ENCODE peak calls at places on chromosomes 13 and 19, in six cellular contexts. S is body of pancreas, U is left lung, P is thoracic aorta, G is cardiac muscle cell, K is tibial artery. O is an unnamed sample.

GRCh38 chr19:4061178-4061682 is 5.5 kb downstream of the ZBTB7A start:
- DNase-seq in S (peak; percentile 97), U (peak; percentile 95), P (peak; percentile 46), G (no peak), K (peak; percentile 96), O (peak; percentile 68)

GRCh38 chr13:101706651-101707050 is 254.2 kb downstream of the ITGBL1 start:
- DNase-seq in S (no peak), U (no peak), P (no peak), G (no peak), K (no peak), O (no peak)

GRCh38 chr19:21947775-21948174 is 63.0 kb downstream of the ZNF208 start:
- DNase-seq in S (no peak), U (no peak), P (no peak), G (peak; percentile 0), K (no peak), O (no peak)

GRCh38 chr19:38019427-38019724 is 112.4 kb downstream of the SIPA1L3 start:
- DNase-seq in S (no peak), U (no peak), P (no peak), G (no peak), K (no peak), O (no peak)

GRCh38 chr19:5727453-5728050 is 7.1 kb downstream of the CATSPERD start:
- DNase-seq in S (no peak), U (no peak), P (no peak), G (no peak), K (no peak), O (no peak)

GRCh38 chr19:7916137-7916907 is 1.7 kb downstream of the TGFBR3L start:
- DNase-seq in S (no peak), U (peak; percentile 87), P (no peak), G (peak; percentile 34), K (no peak), O (no peak)

GRCh38 chr13:37134411-37135041 is 29.1 kb upstream of the CSNK1A1L start:
- DNase-seq in S (no peak), U (no peak), P (no peak), G (no peak), K (no peak), O (no peak)

GRCh38 chr13:29733069-29733700 is 117.2 kb downstream of the UBL3 start:
- DNase-seq in S (no peak), U (no peak), P (no peak), G (no peak), K (no peak), O (no peak)

GRCh38 chr13:52010890-52011689 is at the start of gene ATP7B:
- DNase-seq in S (peak; percentile 24), U (peak; percentile 81), P (no peak), G (peak; percentile 52), K (no peak), O (no peak)

GRCh38 chr19:8320564-8321066 is 560 bp downstream of the NDUFA7 start:
- DNase-seq in S (no peak), U (peak; percentile 54), P (no peak), G (peak; percentile 15), K (no peak), O (no peak)

GRCh38 chr13:99617474-99618255 is 116.4 kb downstream of the TM9SF2 start:
- DNase-seq in S (no peak), U (no peak), P (no peak), G (peak; percentile 70), K (peak; percentile 76), O (no peak)

GRCh38 chr19:55088543-55089265 is 13.0 kb downstream of the EPS8L1 start:
- DNase-seq in S (peak; percentile 82), U (peak; percentile 89), P (peak; percentile 37), G (peak; percentile 76), K (no peak), O (no peak)

GRCh38 chr19:703651-704446 is 4.9 kb upstream of the PALM start:
- DNase-seq in S (peak; percentile 70), U (peak; percentile 95), P (peak; percentile 29), G (peak; percentile 73), K (no peak), O (peak; percentile 47)

GRCh38 chr19:29673451-29674371 is 8.4 kb downstream of the PLEKHF1 start:
- DNase-seq in S (no peak), U (peak; percentile 72), P (no peak), G (no peak), K (peak; percentile 66), O (no peak)

GRCh38 chr19:30095171-30095570 is 153.1 kb downstream of the URI1 start:
- DNase-seq in S (no peak), U (no peak), P (no peak), G (no peak), K (no peak), O (no peak)

GRCh38 chr13:85434927-85435326 is 364.3 kb downstream of the SLITRK6 start:
- DNase-seq in S (no peak), U (no peak), P (no peak), G (no peak), K (no peak), O (no peak)
- TF ChIP-seq CTCF in S (no peak), U (no peak), P (no peak), G (no peak), K (no peak), O (no peak)

GRCh38 chr19:32018014-32018413 is 327.4 kb upstream of the ZNF507 start:
- DNase-seq in S (no peak), U (no peak), P (no peak), G (no peak), K (no peak), O (no peak)

GRCh38 chr19:32022946-32023832 is 322.2 kb upstream of the ZNF507 start:
- DNase-seq in S (no peak), U (no peak), P (no peak), G (peak; percentile 17), K (no peak), O (no peak)

GRCh38 chr19:32022044-32022945 is 323.1 kb upstream of the ZNF507 start:
- DNase-seq in S (no peak), U (no peak), P (no peak), G (no peak), K (no peak), O (no peak)

GRCh38 chr19:32017341-32017948 is 328.0 kb upstream of the ZNF507 start:
- DNase-seq in S (no peak), U (no peak), P (no peak), G (no peak), K (no peak), O (no peak)

DNA sequence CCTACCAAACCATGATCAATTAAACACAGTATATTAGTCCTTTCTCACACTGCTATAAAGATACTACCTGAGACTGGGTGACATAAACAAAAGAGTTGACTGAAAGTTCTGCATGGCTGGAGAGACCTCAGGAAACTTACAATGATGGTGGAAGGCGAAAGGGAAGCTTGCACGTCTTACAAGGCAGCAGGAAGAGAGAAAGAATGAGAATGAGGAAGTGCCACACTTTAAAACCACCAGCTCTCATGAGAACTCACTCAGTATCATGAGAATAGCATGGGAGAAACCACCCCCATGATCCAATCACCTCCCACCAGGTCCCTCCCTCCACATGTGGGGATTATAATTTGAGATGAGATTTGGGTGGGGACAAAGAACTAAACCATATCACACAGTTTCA is 324.9 kb upstream of the ZNF507 start:
- DNase-seq in S (no peak), U (no peak), P (no peak), G (no peak), K (no peak), O (no peak)
- H3K9me3 ChIP-seq in S (no peaks in the 10 kb centered on the region), U (peaks cover 10% of the 10 kb centered on the region), P (no peaks in the 10 kb centered on the region), G (no peaks in the 10 kb centered on the region), K (no peaks in the 10 kb centered on the region), O (no peaks in the 10 kb centered on the region)

GRCh38 chr13:41056194-41056593 is 5.1 kb upstream of the WBP4 start:
- DNase-seq in S (no peak), U (no peak), P (no peak), G (no peak), K (no peak), O (no peak)

GRCh38 chr13:41054212-41054877 is 7.0 kb upstream of the WBP4 start:
- DNase-seq in S (no peak), U (no peak), P (no peak), G (peak; percentile 57), K (no peak), O (no peak)

GRCh38 chr13:41053384-41053826 is 7.9 kb upstream of the WBP4 start:
- DNase-seq in S (no peak), U (no peak), P (no peak), G (no peak), K (no peak), O (peak; percentile 52)

GRCh38 chr13:41056996-41057711 is 4.2 kb upstream of the WBP4 start:
- DNase-seq in S (no peak), U (no peak), P (no peak), G (no peak), K (no peak), O (no peak)

DNA sequence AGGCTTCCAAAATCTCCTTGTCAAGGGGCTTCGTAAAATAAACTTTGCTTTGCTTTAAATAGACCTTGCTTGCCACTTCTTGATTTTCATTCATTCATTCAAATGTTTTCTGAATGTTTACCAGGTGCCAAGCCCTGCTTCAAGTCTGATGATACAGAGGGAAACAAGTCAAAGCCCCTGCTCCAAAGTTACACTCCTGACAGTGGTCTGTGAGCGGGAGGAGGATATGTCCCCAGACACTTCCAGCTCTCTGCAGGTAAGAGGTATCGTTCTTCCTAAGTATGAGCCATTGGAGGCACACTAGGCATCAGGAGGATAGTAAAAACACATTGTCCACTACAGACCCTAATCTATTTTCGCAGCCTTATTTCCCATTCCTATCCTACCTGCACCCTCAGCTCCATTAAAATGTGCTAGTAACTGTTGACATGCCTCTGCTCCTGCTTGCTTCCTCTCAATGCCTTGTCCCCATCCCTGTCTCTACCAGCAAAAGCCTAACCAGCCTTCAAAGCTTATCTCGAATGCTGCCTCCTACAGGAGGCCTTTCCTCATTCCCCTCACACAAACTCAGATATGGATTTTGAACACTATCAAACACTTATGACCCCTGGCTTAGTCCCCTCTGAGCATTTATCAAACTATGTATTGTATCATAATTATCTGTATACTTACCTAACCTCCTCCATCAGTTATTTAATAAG is 6.2 kb upstream of the WBP4 start:
- DNase-seq in S (no peak), U (no peak), P (no peak), G (no peak), K (no peak), O (no peak)
- TF ChIP-seq CTCF in S (peak; percentile 17), U (no peak), P (no peak), G (peak; percentile 25), K (no peak), O (no peak)

GRCh38 chr13:109255457-109255856 is 530.9 kb downstream of the IRS2 start:
- DNase-seq in S (no peak), U (no peak), P (no peak), G (no peak), K (no peak), O (no peak)

GRCh38 chr13:109254271-109254670 is 532.1 kb downstream of the IRS2 start:
- DNase-seq in S (no peak), U (no peak), P (no peak), G (no peak), K (no peak), O (no peak)

GRCh38 chr13:109251958-109252357 is 534.4 kb downstream of the IRS2 start:
- DNase-seq in S (no peak), U (no peak), P (no peak), G (no peak), K (no peak), O (no peak)

GRCh38 chr13:109249780-109250528 is 536.4 kb downstream of the IRS2 start:
- DNase-seq in S (no peak), U (no peak), P (no peak), G (no peak), K (no peak), O (no peak)

GRCh38 chr13:109253316-109253715 is 533.1 kb downstream of the IRS2 start:
- DNase-seq in S (no peak), U (no peak), P (no peak), G (no peak), K (no peak), O (no peak)
- H3K9me3 ChIP-seq in S (no peaks in the 10 kb centered on the region), U (peaks cover 2% of the 10 kb centered on the region), P (no peaks in the 10 kb centered on the region), G (no peaks in the 10 kb centered on the region), K (no peaks in the 10 kb centered on the region), O (no peaks in the 10 kb centered on the region)

O was measured in gastrocnemius medialis.